ENCODE peak calls at places on chromosomes 5 and 9, in seven cellular contexts. One of them, this sample, is unnamed.

GRCh38 chr9:85416720-85417119 is 325.0 kb downstream of the AGTPBP1 start:
- DNase-seq in HFF-Myc: no peak
- DNase-seq in cardiac fibroblast: no peak
- DNase-seq in coronary artery: no peak
- DNase-seq in lower lobe of right lung: no peak
- DNase-seq in psoas muscle: no peak
- DNase-seq in CD8-positive, alpha-beta T cell: no peak
- DNase-seq in this sample: no peak

GRCh38 chr5:133916479-133916878 is 51.9 kb downstream of the C5orf15 start:
- DNase-seq in cardiac fibroblast: no peak
- DNase-seq in HFF-Myc: no peak
- DNase-seq in coronary artery: no peak
- DNase-seq in psoas muscle: no peak
- DNase-seq in lower lobe of right lung: no peak
- DNase-seq in CD8-positive, alpha-beta T cell: no peak
- DNase-seq in this sample: no peak

GRCh38 chr5:92019376-92019990 is 636.4 kb upstream of the ARRDC3 start:
- DNase-seq in coronary artery: no peak
- DNase-seq in HFF-Myc: no peak
- DNase-seq in CD8-positive, alpha-beta T cell: no peak
- DNase-seq in cardiac fibroblast: no peak
- DNase-seq in psoas muscle: no peak
- DNase-seq in lower lobe of right lung: no peak
- DNase-seq in this sample: no peak

GRCh38 chr9:89309608-89310485 is 1.1 kb upstream of the CKS2 start:
- DNase-seq in CD8-positive, alpha-beta T cell: no peak
- DNase-seq in lower lobe of right lung: no peak
- DNase-seq in HFF-Myc: no peak
- DNase-seq in coronary artery: no peak
- DNase-seq in cardiac fibroblast: peak
- DNase-seq in psoas muscle: no peak
- DNase-seq in this sample: no peak

GRCh38 chr5:174559566-174560090 is 164.8 kb upstream of the MSX2 start:
- DNase-seq in coronary artery: peak
- DNase-seq in psoas muscle: no peak
- DNase-seq in HFF-Myc: no peak
- DNase-seq in cardiac fibroblast: no peak
- DNase-seq in lower lobe of right lung: no peak
- DNase-seq in CD8-positive, alpha-beta T cell: no peak
- DNase-seq in this sample: no peak

GRCh38 chr9:37430841-37431597 is 8.5 kb downstream of the GRHPR start:
- DNase-seq in CD8-positive, alpha-beta T cell: no peak
- DNase-seq in psoas muscle: no peak
- DNase-seq in coronary artery: no peak
- DNase-seq in cardiac fibroblast: no peak
- DNase-seq in HFF-Myc: no peak
- DNase-seq in lower lobe of right lung: no peak
- DNase-seq in this sample: no peak

GRCh38 chr9:89639367-89639795 is 34.6 kb downstream of the GADD45G start:
- DNase-seq in HFF-Myc: no peak
- DNase-seq in lower lobe of right lung: no peak
- DNase-seq in CD8-positive, alpha-beta T cell: no peak
- DNase-seq in coronary artery: peak
- DNase-seq in cardiac fibroblast: peak
- DNase-seq in psoas muscle: peak
- DNase-seq in this sample: no peak

GRCh38 chr9:92325991-92326500 is 293 bp downstream of the CENPP start:
- DNase-seq in cardiac fibroblast: no peak
- DNase-seq in CD8-positive, alpha-beta T cell: no peak
- DNase-seq in coronary artery: no peak
- DNase-seq in HFF-Myc: no peak
- DNase-seq in lower lobe of right lung: no peak
- DNase-seq in psoas muscle: no peak
- DNase-seq in this sample: no peak

GRCh38 chr5:56356121-56356875 is 123.2 kb upstream of the ANKRD55 start:
- DNase-seq in psoas muscle: no peak
- DNase-seq in CD8-positive, alpha-beta T cell: no peak
- DNase-seq in cardiac fibroblast: no peak
- DNase-seq in lower lobe of right lung: no peak
- DNase-seq in coronary artery: no peak
- DNase-seq in HFF-Myc: no peak
- DNase-seq in this sample: peak

GRCh38 chr9:33202552-33203300 is 35.6 kb upstream of the B4GALT1 start:
- DNase-seq in cardiac fibroblast: peak
- DNase-seq in HFF-Myc: peak
- DNase-seq in lower lobe of right lung: no peak
- DNase-seq in psoas muscle: peak
- DNase-seq in CD8-positive, alpha-beta T cell: peak
- DNase-seq in coronary artery: no peak
- DNase-seq in this sample: no peak

GRCh38 chr9:96478829-96479371 is 28.9 kb downstream of the HABP4 start:
- DNase-seq in lower lobe of right lung: no peak
- DNase-seq in HFF-Myc: no peak
- DNase-seq in CD8-positive, alpha-beta T cell: no peak
- DNase-seq in coronary artery: no peak
- DNase-seq in cardiac fibroblast: peak
- DNase-seq in psoas muscle: no peak
- DNase-seq in this sample: no peak

GRCh38 chr9:127905788-127906191 is 6.4 kb upstream of the ST6GALNAC6 start:
- DNase-seq in HFF-Myc: no peak
- DNase-seq in psoas muscle: peak
- DNase-seq in lower lobe of right lung: peak
- DNase-seq in CD8-positive, alpha-beta T cell: peak
- DNase-seq in cardiac fibroblast: no peak
- DNase-seq in coronary artery: no peak
- DNase-seq in this sample: no peak

GRCh38 chr9:120942186-120943001 is 15.8 kb upstream of the TRAF1 start:
- DNase-seq in psoas muscle: peak
- DNase-seq in cardiac fibroblast: peak
- DNase-seq in lower lobe of right lung: no peak
- DNase-seq in HFF-Myc: no peak
- DNase-seq in CD8-positive, alpha-beta T cell: no peak
- DNase-seq in coronary artery: no peak
- DNase-seq in this sample: no peak

GRCh38 chr9:124120272-124120671 is 108.7 kb downstream of the LHX2 start:
- DNase-seq in cardiac fibroblast: no peak
- DNase-seq in CD8-positive, alpha-beta T cell: no peak
- DNase-seq in psoas muscle: no peak
- DNase-seq in lower lobe of right lung: no peak
- DNase-seq in coronary artery: no peak
- DNase-seq in HFF-Myc: no peak
- DNase-seq in this sample: no peak

GRCh38 chr5:133147815-133148634 is 96.2 kb downstream of the HSPA4 start:
- DNase-seq in CD8-positive, alpha-beta T cell: no peak
- DNase-seq in psoas muscle: no peak
- DNase-seq in lower lobe of right lung: no peak
- DNase-seq in HFF-Myc: no peak
- DNase-seq in cardiac fibroblast: no peak
- DNase-seq in coronary artery: peak
- DNase-seq in this sample: no peak

GRCh38 chr5:170534177-170534576 is 30.4 kb downstream of the KCNIP1 start:
- DNase-seq in cardiac fibroblast: no peak
- DNase-seq in psoas muscle: no peak
- DNase-seq in lower lobe of right lung: no peak
- DNase-seq in coronary artery: no peak
- DNase-seq in HFF-Myc: no peak
- DNase-seq in CD8-positive, alpha-beta T cell: no peak
- DNase-seq in this sample: no peak

GRCh38 chr5:30959238-30959637 is 234.2 kb upstream of the CDH6 start:
- DNase-seq in psoas muscle: no peak
- DNase-seq in lower lobe of right lung: no peak
- DNase-seq in coronary artery: no peak
- DNase-seq in cardiac fibroblast: no peak
- DNase-seq in CD8-positive, alpha-beta T cell: no peak
- DNase-seq in HFF-Myc: no peak
- DNase-seq in this sample: no peak

GRCh38 chr9:69951411-69951810 is 92.2 kb upstream of the MAMDC2 start:
- DNase-seq in CD8-positive, alpha-beta T cell: no peak
- DNase-seq in psoas muscle: no peak
- DNase-seq in HFF-Myc: peak
- DNase-seq in coronary artery: no peak
- DNase-seq in lower lobe of right lung: no peak
- DNase-seq in cardiac fibroblast: no peak
- DNase-seq in this sample: no peak

GRCh38 chr9:128020692-128021091 is 39.9 kb upstream of the EEIG1 start:
- DNase-seq in lower lobe of right lung: no peak
- DNase-seq in cardiac fibroblast: no peak
- DNase-seq in psoas muscle: no peak
- DNase-seq in HFF-Myc: no peak
- DNase-seq in CD8-positive, alpha-beta T cell: no peak
- DNase-seq in coronary artery: no peak
- DNase-seq in this sample: no peak

GRCh38 chr5:138663009-138663408 is 87.8 kb upstream of the HSPA9 start:
- DNase-seq in cardiac fibroblast: no peak
- DNase-seq in psoas muscle: no peak
- DNase-seq in lower lobe of right lung: no peak
- DNase-seq in HFF-Myc: no peak
- DNase-seq in CD8-positive, alpha-beta T cell: peak
- DNase-seq in coronary artery: no peak
- DNase-seq in this sample: no peak

GRCh38 chr9:133852476-133852875 is 114.3 kb upstream of the SARDH start:
- DNase-seq in coronary artery: no peak
- DNase-seq in lower lobe of right lung: no peak
- DNase-seq in cardiac fibroblast: no peak
- DNase-seq in HFF-Myc: no peak
- DNase-seq in psoas muscle: no peak
- DNase-seq in CD8-positive, alpha-beta T cell: no peak
- DNase-seq in this sample: no peak

GRCh38 chr9:137411260-137411659 is 11.7 kb downstream of the EXD3 start:
- DNase-seq in psoas muscle: peak
- DNase-seq in cardiac fibroblast: peak
- DNase-seq in lower lobe of right lung: no peak
- DNase-seq in CD8-positive, alpha-beta T cell: no peak
- DNase-seq in coronary artery: no peak
- DNase-seq in HFF-Myc: no peak
- DNase-seq in this sample: no peak

DNA sequence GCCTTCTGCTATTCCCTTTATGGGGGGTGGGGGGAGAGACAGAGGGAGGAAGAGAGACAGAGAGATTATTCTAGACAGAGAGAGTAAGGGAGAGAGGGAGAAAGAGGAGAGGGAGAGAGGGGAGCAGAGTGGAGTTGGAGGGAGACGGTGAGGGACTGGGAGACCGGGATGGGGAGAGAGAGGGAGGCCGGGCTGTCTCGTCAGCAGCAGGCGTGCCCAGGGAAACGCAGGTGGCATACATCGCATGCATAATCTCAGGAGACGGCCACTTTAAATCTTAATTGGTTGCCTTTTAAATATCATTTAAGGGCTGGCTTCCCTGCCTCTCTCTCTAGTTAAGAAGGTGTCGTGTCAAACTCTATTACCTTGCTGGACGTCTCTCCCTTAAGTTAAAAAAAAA is 8.4 kb downstream of the IRX4 start:
- DNase-seq in HFF-Myc: no peak
- DNase-seq in CD8-positive, alpha-beta T cell: no peak
- DNase-seq in lower lobe of right lung: no peak
- DNase-seq in cardiac fibroblast: no peak
- DNase-seq in psoas muscle: no peak
- DNase-seq in coronary artery: no peak
- DNase-seq in this sample: no peak
- H3K4me3 ChIP-seq in HFF-Myc: no peak
- H3K4me3 ChIP-seq in CD8-positive, alpha-beta T cell: no peak
- H3K4me3 ChIP-seq in lower lobe of right lung: no peak
- H3K4me3 ChIP-seq in cardiac fibroblast: no peak
- H3K4me3 ChIP-seq in psoas muscle: no peak
- H3K4me3 ChIP-seq in coronary artery: no peak
- H3K4me3 ChIP-seq in this sample: no peak

DNA sequence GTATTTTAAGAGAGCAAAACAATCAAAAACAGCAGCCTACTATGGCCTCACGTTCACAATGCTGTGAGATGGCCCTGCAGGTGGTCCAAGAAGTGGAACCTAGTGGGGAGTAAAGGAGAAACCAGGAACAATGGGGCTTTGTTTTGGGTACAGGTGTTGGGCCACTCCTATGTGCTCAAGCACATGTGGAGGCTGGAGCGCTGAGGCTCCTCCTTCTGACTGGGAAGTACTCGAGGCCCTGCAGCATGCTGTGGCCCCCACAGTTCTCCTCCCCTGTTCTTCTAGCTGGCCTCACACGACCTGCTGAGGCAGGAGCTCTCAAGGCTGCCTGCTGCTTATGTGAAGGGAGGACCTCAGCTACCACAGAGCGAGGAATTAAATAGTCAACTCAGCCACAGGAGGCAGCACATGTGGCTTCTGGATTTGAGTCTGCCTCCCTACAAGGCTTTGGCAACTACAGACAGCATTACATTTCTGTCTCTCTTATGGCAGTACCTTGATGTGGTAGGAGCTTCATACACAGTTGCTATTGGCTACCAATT is 482.3 kb downstream of the SPOCK1 start:
- DNase-seq in CD8-positive, alpha-beta T cell: no peak
- DNase-seq in cardiac fibroblast: no peak
- DNase-seq in psoas muscle: no peak
- DNase-seq in coronary artery: no peak
- DNase-seq in HFF-Myc: no peak
- DNase-seq in lower lobe of right lung: no peak
- DNase-seq in this sample: no peak
- TF ChIP-seq CTCF in CD8-positive, alpha-beta T cell: no peak
- TF ChIP-seq CTCF in cardiac fibroblast: no peak
- TF ChIP-seq CTCF in psoas muscle: no peak
- TF ChIP-seq CTCF in coronary artery: no peak
- TF ChIP-seq CTCF in HFF-Myc: no peak
- TF ChIP-seq CTCF in lower lobe of right lung: no peak
- TF ChIP-seq CTCF in this sample: no peak

GRCh38 chr9:21993007-21993406 is 1.2 kb downstream of the CDKN2A start:
- DNase-seq in psoas muscle: no peak
- DNase-seq in cardiac fibroblast: no peak
- DNase-seq in lower lobe of right lung: no peak
- DNase-seq in CD8-positive, alpha-beta T cell: no peak
- DNase-seq in coronary artery: no peak
- DNase-seq in HFF-Myc: no peak
- DNase-seq in this sample: no peak
- H3K4me3 ChIP-seq in psoas muscle: no peak
- H3K4me3 ChIP-seq in cardiac fibroblast: peak
- H3K4me3 ChIP-seq in lower lobe of right lung: peak
- H3K4me3 ChIP-seq in CD8-positive, alpha-beta T cell: no peak
- H3K4me3 ChIP-seq in coronary artery: no peak
- H3K4me3 ChIP-seq in HFF-Myc: peak
- H3K4me3 ChIP-seq in this sample: peak

DNA sequence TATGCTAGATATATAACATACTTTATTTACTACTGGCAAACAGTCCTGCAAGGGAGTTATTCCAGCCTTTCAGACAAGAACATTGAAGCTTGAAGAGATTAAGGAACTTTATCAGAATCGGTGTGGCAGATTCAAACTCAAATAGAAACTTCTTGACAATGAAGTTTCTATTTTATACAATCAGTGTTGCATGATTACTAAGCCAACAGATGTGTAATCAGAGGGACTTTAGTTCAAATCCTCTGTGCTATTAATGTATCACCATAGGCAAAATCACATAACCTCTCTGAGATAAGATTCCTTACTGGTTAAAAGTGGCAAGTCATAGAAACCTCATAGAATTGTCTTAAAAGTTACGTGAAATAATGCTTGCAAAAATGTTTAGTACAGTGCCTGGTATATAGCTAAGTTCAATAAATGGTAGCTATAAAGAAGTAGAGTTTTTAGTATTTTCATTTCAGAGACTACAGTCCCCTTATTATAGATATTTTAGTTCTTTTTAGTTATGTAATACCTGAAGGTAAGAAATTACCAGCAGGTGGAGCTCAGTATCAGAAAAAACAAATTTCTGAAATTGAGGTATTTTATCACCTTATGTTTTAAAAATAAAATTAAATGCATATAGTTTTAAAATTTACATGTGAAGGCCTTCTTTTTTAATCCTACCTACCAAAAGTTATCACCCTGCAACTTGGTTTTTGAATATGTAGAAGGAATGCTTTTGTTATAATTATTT is 172.1 kb downstream of the FER start:
- DNase-seq in psoas muscle: no peak
- DNase-seq in lower lobe of right lung: no peak
- DNase-seq in coronary artery: no peak
- DNase-seq in CD8-positive, alpha-beta T cell: no peak
- DNase-seq in HFF-Myc: no peak
- DNase-seq in cardiac fibroblast: no peak
- DNase-seq in this sample: no peak
- TF ChIP-seq CTCF in psoas muscle: peak
- TF ChIP-seq CTCF in lower lobe of right lung: no peak
- TF ChIP-seq CTCF in coronary artery: no peak
- TF ChIP-seq CTCF in CD8-positive, alpha-beta T cell: no peak
- TF ChIP-seq CTCF in HFF-Myc: no peak
- TF ChIP-seq CTCF in cardiac fibroblast: peak
- TF ChIP-seq CTCF in this sample: peak